ENCODE peak calls at places on chromosomes 1 and 21, in six cellular contexts. E is H1, A is HCT116, R is SK-N-SH, V is GM12878, O is K562. K is an unnamed sample.

GRCh38 chr21:35113064-35113463 is 64.0 kb upstream of the RUNX1 start:
- DNase-seq in E (no peak), A (no peak), R (no peak), V (no peak), O (peak; percentile 43), K (no peak)

GRCh38 chr1:19260211-19261138 is 8.9 kb downstream of the MRTO4 start:
- DNase-seq in E (no peak), A (no peak), R (no peak), V (no peak), O (peak; percentile 40), K (no peak)

GRCh38 chr1:30906631-30907389 is 1.7 kb downstream of the SDC3 start:
- DNase-seq in E (no peak), A (no peak), R (no peak), V (no peak), O (no peak), K (no peak)

GRCh38 chr1:54982739-54983138 is 2.3 kb downstream of the TMEM61 start:
- DNase-seq in E (no peak), A (peak; percentile 28), R (peak; percentile 46), V (no peak), O (no peak), K (peak; percentile 40)

GRCh38 chr1:202237052-202237451 is 43.5 kb downstream of the LGR6 start:
- DNase-seq in E (peak; percentile 86), A (peak; percentile 63), R (peak; percentile 79), V (no peak), O (peak; percentile 73), K (peak; percentile 61)

GRCh38 chr1:230867119-230867902 is 1.0 kb downstream of the C1orf198 start:
- DNase-seq in E (no peak), A (no peak), R (no peak), V (no peak), O (peak; percentile 27), K (no peak)

GRCh38 chr1:55444660-55445059 is 229.5 kb upstream of the USP24 start:
- DNase-seq in E (no peak), A (no peak), R (no peak), V (no peak), O (no peak), K (no peak)

GRCh38 chr1:42962641-42963377 is 4.1 kb upstream of the SLC2A1 start:
- DNase-seq in E (peak; percentile 70), A (no peak), R (no peak), V (no peak), O (peak; percentile 95), K (peak; percentile 23)

GRCh38 chr1:183676515-183677189 is 23.5 kb upstream of the APOBEC4 start:
- DNase-seq in E (no peak), A (no peak), R (peak; percentile 48), V (no peak), O (no peak), K (peak; percentile 27)

GRCh38 chr1:157566484-157567300 is 14.4 kb upstream of the FCRL5 start:
- DNase-seq in E (no peak), A (no peak), R (no peak), V (peak; percentile 75), O (no peak), K (no peak)

GRCh38 chr1:154398141-154398540 is 7.0 kb upstream of the IL6R start:
- DNase-seq in E (no peak), A (no peak), R (no peak), V (no peak), O (no peak), K (no peak)

GRCh38 chr1:117673405-117673804 is 67.6 kb downstream of the TENT5C start:
- DNase-seq in E (no peak), A (no peak), R (no peak), V (no peak), O (no peak), K (no peak)

GRCh38 chr1:12438349-12438924 is 179.6 kb downstream of the DHRS3 start:
- DNase-seq in E (no peak), A (no peak), R (no peak), V (peak; percentile 73), O (no peak), K (no peak)

GRCh38 chr1:9112961-9113880 is 15.7 kb downstream of the GPR157 start:
- DNase-seq in E (no peak), A (no peak), R (no peak), V (no peak), O (no peak), K (no peak)

GRCh38 chr1:158045639-158046038 is 52.2 kb downstream of the KIRREL1 start:
- DNase-seq in E (no peak), A (no peak), R (no peak), V (no peak), O (no peak), K (no peak)

GRCh38 chr1:205528887-205529825 is 24.7 kb downstream of the CDK18 start:
- DNase-seq in E (peak; percentile 100), A (peak; percentile 19), R (peak; percentile 97), V (no peak), O (peak; percentile 87), K (peak; percentile 80)

GRCh38 chr1:33918368-33918767 is 54.5 kb downstream of the HMGB4 start:
- DNase-seq in E (no peak), A (no peak), R (no peak), V (no peak), O (peak; percentile 15), K (no peak)

GRCh38 chr1:176515310-176515709 is 52.3 kb downstream of the PAPPA2 start:
- DNase-seq in E (no peak), A (no peak), R (no peak), V (no peak), O (peak; percentile 3), K (no peak)

GRCh38 chr1:72462506-72462905 is 180.2 kb upstream of the NEGR1 start:
- DNase-seq in E (no peak), A (no peak), R (no peak), V (no peak), O (no peak), K (no peak)

GRCh38 chr1:15748264-15748663 is 6.0 kb downstream of the TMEM82 start:
- DNase-seq in E (no peak), A (no peak), R (no peak), V (no peak), O (no peak), K (no peak)

GRCh38 chr21:46109251-46110221 is 11.6 kb downstream of the COL6A2 start:
- DNase-seq in E (no peak), A (no peak), R (peak; percentile 39), V (no peak), O (no peak), K (no peak)

GRCh38 chr1:197003132-197003531 is 25.8 kb downstream of the CFHR5 start:
- DNase-seq in E (no peak), A (no peak), R (no peak), V (no peak), O (no peak), K (no peak)

GRCh38 chr1:206686486-206687249 is 2.0 kb downstream of the MAPKAPK2 start:
- DNase-seq in E (no peak), A (no peak), R (no peak), V (no peak), O (peak; percentile 60), K (no peak)

GRCh38 chr1:159282118-159282517 is 20.0 kb upstream of the FCER1A start:
- DNase-seq in E (no peak), A (no peak), R (no peak), V (no peak), O (peak; percentile 5), K (no peak)

GRCh38 chr1:2828586-2829250 is 27.2 kb upstream of the TTC34 start:
- DNase-seq in E (no peak), A (no peak), R (no peak), V (no peak), O (no peak), K (no peak)

GRCh38 chr21:15826147-15826780 is 96.5 kb downstream of the USP25 start:
- DNase-seq in E (no peak), A (peak; percentile 51), R (peak; percentile 17), V (peak; percentile 11), O (peak; percentile 64), K (peak; percentile 85)

GRCh38 chr1:37130221-37130948 is 96.1 kb upstream of the GRIK3 start:
- DNase-seq in E (no peak), A (no peak), R (no peak), V (no peak), O (no peak), K (no peak)

GRCh38 chr1:65469889-65470340 is 49.4 kb downstream of the LEPR start:
- DNase-seq in E (no peak), A (no peak), R (peak; percentile 24), V (no peak), O (peak; percentile 78), K (no peak)

GRCh38 chr1:65470766-65471165 is 50.3 kb downstream of the LEPR start:
- DNase-seq in E (no peak), A (no peak), R (no peak), V (no peak), O (no peak), K (no peak)

GRCh38 chr1:65471213-65471833 is 50.9 kb downstream of the LEPR start:
- DNase-seq in E (no peak), A (no peak), R (no peak), V (no peak), O (no peak), K (no peak)

GRCh38 chr1:65469126-65469888 is 48.8 kb downstream of the LEPR start:
- DNase-seq in E (no peak), A (no peak), R (no peak), V (no peak), O (peak; percentile 72), K (no peak)

DNA sequence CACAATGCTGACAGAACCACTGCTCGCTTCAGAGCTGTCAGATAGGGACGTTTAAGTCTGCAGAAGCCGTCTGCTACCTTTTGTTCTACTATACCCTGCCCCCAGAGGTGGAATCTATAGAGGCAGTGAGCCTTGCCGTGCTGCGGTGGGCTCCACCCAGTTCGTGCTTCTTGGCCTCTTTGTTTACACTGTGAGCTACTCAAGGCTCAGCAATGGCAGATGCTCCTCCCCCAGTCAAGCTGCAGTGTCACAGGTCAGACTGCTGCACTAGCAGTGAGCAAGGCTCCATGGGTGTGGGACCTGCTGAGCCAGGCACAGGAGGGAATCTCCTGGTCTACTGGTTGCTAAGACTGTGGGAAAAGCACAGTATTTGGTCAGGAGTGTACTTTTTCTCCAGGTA is 47.1 kb downstream of the LEPR start:
- DNase-seq in E (peak; percentile 56), A (no peak), R (no peak), V (no peak), O (peak; percentile 92), K (no peak)
- TF ChIP-seq JUND in E (no peak), A (no peak), R (no peak), V (no peak), O (no peak), K (no peak)

GRCh38 chr21:39775816-39776215 is 30.8 kb downstream of the IGSF5 start:
- DNase-seq in E (no peak), A (no peak), R (no peak), V (no peak), O (no peak), K (no peak)
- TF ChIP-seq JUND in E (no peak), A (no peak), R (no peak), V (no peak), O (no peak), K (no peak)

GRCh38 chr1:45485949-45486348 is 5.0 kb downstream of the TESK2 start:
- DNase-seq in E (no peak), A (no peak), R (no peak), V (no peak), O (no peak), K (no peak)
- TF ChIP-seq JUND in E (no peak), A (no peak), R (no peak), V (no peak), O (no peak), K (no peak)

DNA sequence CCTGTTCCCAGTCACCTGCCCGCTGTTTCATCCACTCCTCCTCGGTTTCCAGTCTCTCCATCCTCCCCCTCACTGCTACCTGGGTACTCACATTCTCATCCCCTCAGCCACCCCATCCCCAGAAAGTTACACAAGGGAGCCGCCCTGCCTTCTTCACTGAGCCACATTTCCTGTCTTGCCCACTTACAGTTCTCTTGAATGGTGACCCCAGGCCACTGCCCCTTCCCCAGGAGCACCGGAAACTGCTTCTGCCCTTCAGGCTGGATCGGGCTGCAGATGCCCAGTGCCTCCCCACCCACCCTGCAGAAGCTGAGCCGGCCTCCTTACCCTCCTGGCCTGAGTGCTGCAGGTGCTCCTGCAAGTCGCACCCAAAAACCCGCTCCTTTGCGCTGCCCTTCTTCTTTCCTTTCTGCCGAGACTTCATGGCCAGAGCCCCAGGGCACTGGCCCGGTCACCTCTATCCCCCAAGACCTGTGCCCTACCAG is 448 bp downstream of the ARHGAP30 start:
- DNase-seq in E (no peak), A (no peak), R (no peak), V (no peak), O (no peak), K (no peak)
- TF ChIP-seq JUND in E (no peak), A (no peak), R (no peak), V (no peak), O (no peak), K (no peak)